ENCODE peak calls at places on chromosomes 13 and 19, in five cellular contexts. R is activated CD4-positive, CD25-positive, alpha-beta regulatory T cell; Y is activated T-helper 2 cell treated with anti-CD3 and anti-CD28 coated beads, Interferon-gamma antibody, Interleukin-2, Interleukin-4, amounts not matched to agents 10 μg/mL and 5 μg/mL and 100 μg/mL, durations not matched to agents 14 hours and 24 hours and 36 hours; C is T-cell; L is AG04450. A is an unnamed sample.

GRCh38 chr19:2567580-2567979 is 91.7 kb downstream of the GADD45B start:
- DNase-seq in R (no peak), C (no peak), Y (no peak), L (no peak), A (no peak)

GRCh38 chr19:58395220-58395978 is at the start of gene RNF225:
- DNase-seq in L (no peak), Y (no peak), R (no peak), C (no peak), A (no peak)

GRCh38 chr13:28602580-28602979 is 56.4 kb upstream of the POMP start:
- DNase-seq in R (no peak), L (no peak), Y (no peak), C (no peak), A (no peak)

GRCh38 chr19:18292810-18293641 is 11.6 kb upstream of the JUND start:
- DNase-seq in C (no peak), R (no peak), Y (peak; percentile 55), L (no peak), A (peak; percentile 64)

GRCh38 chr19:5011476-5012238 is 42.7 kb downstream of the KDM4B start:
- DNase-seq in Y (no peak), R (no peak), C (no peak), L (no peak), A (peak; percentile 34)

GRCh38 chr13:79541426-79542049 is 60.6 kb downstream of the NDFIP2 start:
- DNase-seq in C (no peak), R (no peak), L (peak; percentile 46), Y (no peak), A (no peak)

GRCh38 chr19:34096020-34096915 is 76.0 kb upstream of the LSM14A start:
- DNase-seq in Y (no peak), R (no peak), C (no peak), L (peak; percentile 11), A (no peak)

GRCh38 chr19:17654993-17655392 is 33.2 kb downstream of the UNC13A start:
- DNase-seq in L (no peak), C (no peak), R (no peak), Y (no peak), A (no peak)

GRCh38 chr13:101521371-101521770 is 68.9 kb downstream of the ITGBL1 start:
- DNase-seq in R (no peak), C (no peak), Y (no peak), L (no peak), A (no peak)

GRCh38 chr13:93290503-93290902 is 63.9 kb downstream of the GPC6 start:
- DNase-seq in C (no peak), Y (no peak), R (no peak), L (no peak), A (no peak)

GRCh38 chr13:38814331-38814730 is 127.5 kb downstream of the FREM2 start:
- DNase-seq in L (no peak), Y (no peak), R (no peak), C (no peak), A (no peak)

GRCh38 chr13:99322297-99323103 is 15.3 kb upstream of the GPR183 start:
- DNase-seq in L (no peak), R (no peak), Y (peak; percentile 44), C (no peak), A (no peak)

GRCh38 chr13:100532090-100532766 is 56.4 kb downstream of the GGACT start:
- DNase-seq in R (no peak), L (no peak), C (no peak), Y (no peak), A (no peak)